ENCODE peak calls at places on chromosomes 2 and 18, in six cellular contexts. One of them, this sample, is unnamed.

GRCh38 chr2:64634338-64635267 is 19.1 kb downstream of the SERTAD2 start:
- ATAC-seq in HCT116: no peak
- ATAC-seq in HepG2: no peak
- ATAC-seq in K562: no peak
- ATAC-seq in GM12878: no peak
- ATAC-seq in upper lobe of left lung: no peak
- ATAC-seq in this sample: peak

GRCh38 chr2:15920696-15921095 is 19.7 kb upstream of the MYCN start:
- ATAC-seq in HCT116: no peak
- ATAC-seq in HepG2: no peak
- ATAC-seq in K562: no peak
- ATAC-seq in GM12878: no peak
- ATAC-seq in upper lobe of left lung: no peak
- ATAC-seq in this sample: no peak

GRCh38 chr2:71477231-71477681 is 23.9 kb downstream of the DYSF start:
- ATAC-seq in HCT116: no peak
- ATAC-seq in HepG2: no peak
- ATAC-seq in K562: no peak
- ATAC-seq in GM12878: no peak
- ATAC-seq in upper lobe of left lung: no peak
- ATAC-seq in this sample: no peak

GRCh38 chr2:232369126-232369955 is 9.2 kb upstream of the ALPP start:
- ATAC-seq in HCT116: no peak
- ATAC-seq in HepG2: no peak
- ATAC-seq in K562: no peak
- ATAC-seq in GM12878: no peak
- ATAC-seq in upper lobe of left lung: no peak
- ATAC-seq in this sample: peak

GRCh38 chr2:46887028-46887885 is 28.3 kb downstream of the MCFD2 start:
- ATAC-seq in HCT116: no peak
- ATAC-seq in HepG2: no peak
- ATAC-seq in K562: no peak
- ATAC-seq in GM12878: no peak
- ATAC-seq in upper lobe of left lung: no peak
- ATAC-seq in this sample: no peak

GRCh38 chr18:3652380-3653262 is 202.6 kb downstream of the TGIF1 start:
- ATAC-seq in HCT116: peak
- ATAC-seq in HepG2: peak
- ATAC-seq in K562: peak
- ATAC-seq in GM12878: no peak
- ATAC-seq in upper lobe of left lung: peak
- ATAC-seq in this sample: no peak

GRCh38 chr2:101762451-101763171 is 65.1 kb downstream of the MAP4K4 start:
- ATAC-seq in HCT116: no peak
- ATAC-seq in HepG2: peak
- ATAC-seq in K562: peak
- ATAC-seq in GM12878: no peak
- ATAC-seq in upper lobe of left lung: peak
- ATAC-seq in this sample: no peak

GRCh38 chr2:53787911-53788289 is 1.1 kb downstream of the ERLEC1 start:
- ATAC-seq in HCT116: no peak
- ATAC-seq in HepG2: no peak
- ATAC-seq in K562: no peak
- ATAC-seq in GM12878: no peak
- ATAC-seq in upper lobe of left lung: no peak
- ATAC-seq in this sample: no peak

GRCh38 chr2:191302459-191303155 is 57.4 kb downstream of the MYO1B start:
- ATAC-seq in HCT116: peak
- ATAC-seq in HepG2: peak
- ATAC-seq in K562: peak
- ATAC-seq in GM12878: peak
- ATAC-seq in upper lobe of left lung: no peak
- ATAC-seq in this sample: no peak

GRCh38 chr18:12838178-12838634 is 45.8 kb downstream of the PTPN2 start:
- ATAC-seq in HCT116: peak
- ATAC-seq in HepG2: peak
- ATAC-seq in K562: peak
- ATAC-seq in GM12878: peak
- ATAC-seq in upper lobe of left lung: peak
- ATAC-seq in this sample: peak

GRCh38 chr2:147460140-147460539 is 384.7 kb upstream of the ACVR2A start:
- ATAC-seq in HCT116: no peak
- ATAC-seq in HepG2: no peak
- ATAC-seq in K562: no peak
- ATAC-seq in GM12878: no peak
- ATAC-seq in upper lobe of left lung: peak
- ATAC-seq in this sample: peak

GRCh38 chr2:174334781-174335604 is at the start of gene SP9:
- ATAC-seq in HCT116: no peak
- ATAC-seq in HepG2: peak
- ATAC-seq in K562: peak
- ATAC-seq in GM12878: no peak
- ATAC-seq in upper lobe of left lung: peak
- ATAC-seq in this sample: no peak

GRCh38 chr2:233037078-233037477 is 4.6 kb downstream of the NEU2 start:
- ATAC-seq in HCT116: no peak
- ATAC-seq in HepG2: no peak
- ATAC-seq in K562: no peak
- ATAC-seq in GM12878: no peak
- ATAC-seq in upper lobe of left lung: no peak
- ATAC-seq in this sample: no peak

GRCh38 chr2:167534443-167534842 is 646.2 kb downstream of the XIRP2 start:
- ATAC-seq in HCT116: no peak
- ATAC-seq in HepG2: no peak
- ATAC-seq in K562: no peak
- ATAC-seq in GM12878: no peak
- ATAC-seq in upper lobe of left lung: no peak
- ATAC-seq in this sample: no peak

GRCh38 chr18:49993299-49993698 is 180.0 kb upstream of the ACAA2 start:
- ATAC-seq in HCT116: no peak
- ATAC-seq in HepG2: no peak
- ATAC-seq in K562: no peak
- ATAC-seq in GM12878: no peak
- ATAC-seq in upper lobe of left lung: peak
- ATAC-seq in this sample: no peak

GRCh38 chr2:26184555-26185303 is 11.8 kb downstream of the GAREM2 start:
- ATAC-seq in HCT116: peak
- ATAC-seq in HepG2: peak
- ATAC-seq in K562: peak
- ATAC-seq in GM12878: peak
- ATAC-seq in upper lobe of left lung: peak
- ATAC-seq in this sample: peak

GRCh38 chr2:64654993-64655666 is 1.4 kb upstream of the SERTAD2 start:
- ATAC-seq in HCT116: no peak
- ATAC-seq in HepG2: no peak
- ATAC-seq in K562: no peak
- ATAC-seq in GM12878: peak
- ATAC-seq in upper lobe of left lung: no peak
- ATAC-seq in this sample: no peak

GRCh38 chr2:80242355-80242910 is 62.1 kb downstream of the LRRTM1 start:
- ATAC-seq in HCT116: no peak
- ATAC-seq in HepG2: no peak
- ATAC-seq in K562: no peak
- ATAC-seq in GM12878: no peak
- ATAC-seq in upper lobe of left lung: no peak
- ATAC-seq in this sample: no peak

GRCh38 chr18:68992719-68993482 is 195.0 kb downstream of the CCDC102B start:
- ATAC-seq in HCT116: no peak
- ATAC-seq in HepG2: no peak
- ATAC-seq in K562: no peak
- ATAC-seq in GM12878: peak
- ATAC-seq in upper lobe of left lung: no peak
- ATAC-seq in this sample: no peak

GRCh38 chr2:43127208-43127940 is 99.0 kb downstream of the ZFP36L2 start:
- ATAC-seq in HCT116: peak
- ATAC-seq in HepG2: peak
- ATAC-seq in K562: peak
- ATAC-seq in GM12878: peak
- ATAC-seq in upper lobe of left lung: peak
- ATAC-seq in this sample: peak
- TF ChIP-seq CTCF in HCT116: no peak
- TF ChIP-seq CTCF in HepG2: peak
- TF ChIP-seq CTCF in K562: peak
- TF ChIP-seq CTCF in GM12878: peak
- TF ChIP-seq CTCF in upper lobe of left lung: peak
- TF ChIP-seq CTCF in this sample: peak

DNA sequence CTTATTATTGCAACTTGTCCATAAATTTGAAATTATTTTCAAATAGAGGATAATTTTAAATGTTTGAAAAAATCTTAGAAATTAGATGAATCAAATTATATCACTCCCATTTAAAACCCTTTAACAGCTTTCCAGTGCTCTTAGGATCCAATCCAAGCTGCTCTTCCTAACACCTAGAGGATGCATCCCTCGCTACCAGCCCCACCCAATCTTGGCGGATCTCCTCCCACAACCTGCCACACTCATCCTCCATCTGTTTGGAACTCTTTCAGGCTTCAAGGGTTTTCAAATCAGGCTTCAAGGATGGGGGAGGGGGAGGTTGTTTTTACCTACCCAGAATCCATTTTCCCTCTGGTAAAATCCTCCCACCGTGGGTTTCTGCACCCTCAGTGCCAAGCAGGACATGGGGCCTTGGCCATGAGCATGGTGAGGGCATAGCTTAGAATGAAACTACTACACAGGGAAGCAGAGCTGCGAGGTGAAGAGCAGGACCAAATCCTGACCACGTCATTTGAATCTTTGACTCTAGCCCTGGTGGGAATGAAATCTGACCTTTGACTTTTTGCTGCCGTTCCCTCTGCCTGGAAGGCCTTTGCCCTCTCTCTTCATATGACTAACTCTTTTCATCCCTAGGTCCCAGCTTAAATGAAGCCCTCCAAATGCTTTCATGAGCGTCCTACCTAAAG is 113.0 kb upstream of the MAPRE2 start:
- ATAC-seq in HCT116: no peak
- ATAC-seq in HepG2: peak
- ATAC-seq in K562: no peak
- ATAC-seq in GM12878: no peak
- ATAC-seq in upper lobe of left lung: no peak
- ATAC-seq in this sample: no peak
- TF ChIP-seq POLR2A in HCT116: no peak
- TF ChIP-seq POLR2A in HepG2: peak
- TF ChIP-seq POLR2A in K562: no peak
- TF ChIP-seq POLR2A in GM12878: no peak
- TF ChIP-seq POLR2A in upper lobe of left lung: no peak
- TF ChIP-seq POLR2A in this sample: no peak

DNA sequence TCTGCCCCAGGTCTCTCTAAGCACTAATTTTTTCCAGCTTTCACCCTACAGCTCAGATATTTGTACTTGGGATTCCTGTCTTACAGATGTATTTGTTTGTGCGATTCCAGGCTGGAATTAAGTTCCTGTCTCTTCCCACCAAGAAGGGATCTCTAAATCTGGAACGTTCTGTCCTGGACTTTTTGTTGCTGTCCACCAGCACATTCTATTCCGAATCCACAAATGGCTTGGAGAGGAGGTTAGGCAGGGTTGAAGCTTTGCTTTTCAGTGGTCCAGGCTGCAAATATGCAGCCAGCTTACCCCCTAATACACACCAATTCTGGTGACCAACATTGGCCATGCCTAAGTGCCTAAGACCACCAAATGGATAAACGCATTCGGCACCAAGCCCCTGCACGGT is 315.0 kb downstream of the TNS1 start:
- ATAC-seq in HCT116: no peak
- ATAC-seq in HepG2: no peak
- ATAC-seq in K562: no peak
- ATAC-seq in GM12878: no peak
- ATAC-seq in upper lobe of left lung: no peak
- ATAC-seq in this sample: no peak
- TF ChIP-seq POLR2AphosphoS5 in HCT116: no peak
- TF ChIP-seq POLR2AphosphoS5 in HepG2: no peak
- TF ChIP-seq POLR2AphosphoS5 in K562: no peak
- TF ChIP-seq POLR2AphosphoS5 in GM12878: no peak
- TF ChIP-seq POLR2AphosphoS5 in upper lobe of left lung: no peak
- TF ChIP-seq POLR2AphosphoS5 in this sample: peak

GRCh38 chr2:28394331-28394877 is 1.7 kb downstream of the FOSL2 start:
- ATAC-seq in HCT116: no peak
- ATAC-seq in HepG2: no peak
- ATAC-seq in K562: no peak
- ATAC-seq in GM12878: no peak
- ATAC-seq in upper lobe of left lung: no peak
- ATAC-seq in this sample: no peak

GRCh38 chr2:28393115-28393836 is 618 bp downstream of the FOSL2 start:
- ATAC-seq in HCT116: peak
- ATAC-seq in HepG2: peak
- ATAC-seq in K562: peak
- ATAC-seq in GM12878: peak
- ATAC-seq in upper lobe of left lung: peak
- ATAC-seq in this sample: no peak

GRCh38 chr2:28390857-28391563 is 1.6 kb upstream of the FOSL2 start:
- ATAC-seq in HCT116: peak
- ATAC-seq in HepG2: no peak
- ATAC-seq in K562: no peak
- ATAC-seq in GM12878: peak
- ATAC-seq in upper lobe of left lung: peak
- ATAC-seq in this sample: peak

GRCh38 chr2:28391564-28392296 is 928 bp upstream of the FOSL2 start:
- ATAC-seq in HCT116: peak
- ATAC-seq in HepG2: peak
- ATAC-seq in K562: peak
- ATAC-seq in GM12878: peak
- ATAC-seq in upper lobe of left lung: peak
- ATAC-seq in this sample: peak

DNA sequence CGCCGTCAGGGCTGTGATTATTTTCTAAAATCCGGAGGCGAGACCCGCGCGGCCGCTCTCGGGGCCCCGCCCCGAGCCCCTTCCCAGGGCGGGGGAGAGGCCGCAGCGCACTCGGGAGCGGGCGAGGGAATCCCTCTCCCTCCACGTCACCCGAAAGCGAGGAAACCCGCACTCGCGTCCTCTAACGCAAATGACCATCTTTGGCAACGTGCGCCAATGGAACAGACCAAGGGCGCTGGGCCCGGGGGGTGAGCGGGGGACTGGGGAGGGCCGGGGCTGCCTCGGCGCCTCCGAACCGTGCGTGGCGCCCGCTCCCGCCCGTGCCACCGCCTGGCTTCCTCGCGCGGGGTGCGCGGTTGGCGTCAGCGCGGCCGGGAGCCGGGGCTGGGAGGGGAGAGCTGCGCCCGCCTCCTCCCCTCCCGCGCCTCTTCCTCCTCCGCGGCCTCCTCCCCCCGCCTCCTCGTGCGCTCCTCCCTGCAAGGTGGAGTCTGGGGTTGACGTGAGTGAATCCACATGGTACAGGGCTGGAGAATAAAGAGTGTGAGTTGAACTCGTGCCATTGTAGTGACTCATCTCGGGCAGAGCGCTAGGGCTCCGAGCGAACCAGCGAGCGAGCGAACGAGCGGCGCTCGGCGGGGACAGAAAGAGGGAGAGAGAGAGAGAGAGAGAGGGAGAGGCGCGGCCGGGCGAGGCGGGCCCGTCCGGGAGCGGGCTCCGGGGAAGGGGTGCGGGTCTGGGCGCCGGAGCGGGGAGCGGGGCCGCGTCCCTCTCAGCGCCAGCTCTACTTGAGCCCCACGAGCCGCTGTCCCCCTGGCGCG is at the start of gene FOSL2:
- ATAC-seq in HCT116: peak
- ATAC-seq in HepG2: peak
- ATAC-seq in K562: peak
- ATAC-seq in GM12878: peak
- ATAC-seq in upper lobe of left lung: peak
- ATAC-seq in this sample: peak
- TF ChIP-seq CTCF in HCT116: no peak
- TF ChIP-seq CTCF in HepG2: peak
- TF ChIP-seq CTCF in K562: no peak
- TF ChIP-seq CTCF in GM12878: no peak
- TF ChIP-seq CTCF in upper lobe of left lung: peak
- TF ChIP-seq CTCF in this sample: no peak

GRCh38 chr2:128090909-128091690 is at the start of gene UGGT1:
- ATAC-seq in HCT116: peak
- ATAC-seq in HepG2: peak
- ATAC-seq in K562: peak
- ATAC-seq in GM12878: peak
- ATAC-seq in upper lobe of left lung: peak
- ATAC-seq in this sample: peak
- TF ChIP-seq POLR2A in HCT116: peak
- TF ChIP-seq POLR2A in HepG2: peak
- TF ChIP-seq POLR2A in K562: peak
- TF ChIP-seq POLR2A in GM12878: peak
- TF ChIP-seq POLR2A in upper lobe of left lung: no peak
- TF ChIP-seq POLR2A in this sample: peak

This sample was measured in gastroesophageal sphincter.